ENCODE peak calls at places on chromosomes 13 and 19, in five cellular contexts. Q is tibial artery; P is naive thymus-derived CD4-positive, alpha-beta T cell; J is IMR-90; M is iPS DF 6.9. Y is an unnamed sample.
A peak's percentile ranks its signal among the peaks of the same experiment; 100 is the strongest.

GRCh38 chr19:16260160-16260793 is 62.6 kb downstream of the AP1M1 start:
- DNase-seq in Q (no peak), M (no peak), J (no peak), P (no peak), Y (no peak)

GRCh38 chr13:31773538-31773937 is 34.2 kb downstream of the RXFP2 start:
- DNase-seq in P (no peak), J (peak; percentile 91), M (no peak), Q (no peak), Y (no peak)

GRCh38 chr13:112583592-112584277 is 4.2 kb downstream of the TUBGCP3 start:
- DNase-seq in J (no peak), Q (peak; percentile 68), P (no peak), M (no peak), Y (peak; percentile 59)

GRCh38 chr13:36806102-36806501 is 12.9 kb upstream of the RFXAP start:
- DNase-seq in J (no peak), M (no peak), Q (no peak), P (no peak), Y (no peak)

GRCh38 chr19:18875726-18876125 is 20.2 kb downstream of the CERS1 start:
- DNase-seq in M (no peak), J (peak; percentile 36), Q (no peak), P (no peak), Y (no peak)

GRCh38 chr13:100439247-100439955 is 149.2 kb downstream of the GGACT start:
- DNase-seq in P (no peak), Q (no peak), M (no peak), J (no peak), Y (no peak)

GRCh38 chr13:36819811-36820140 is 754 bp downstream of the RFXAP start:
- DNase-seq in P (no peak), Q (no peak), M (no peak), J (peak; percentile 36), Y (no peak)

GRCh38 chr19:30649934-30650614 is 277.9 kb downstream of the ZNF536 start:
- DNase-seq in J (peak; percentile 51), P (no peak), M (no peak), Q (no peak), Y (no peak)

GRCh38 chr13:45196622-45197021 is 4.2 kb downstream of the KCTD4 start:
- DNase-seq in M (no peak), J (peak; percentile 80), Q (no peak), P (no peak), Y (no peak)

GRCh38 chr13:90445179-90445578 is 902.3 kb upstream of the MIR17HG start:
- DNase-seq in P (no peak), J (peak; percentile 90), Q (no peak), M (no peak), Y (no peak)

GRCh38 chr19:38224014-38224862 is at the start of gene DPF1:
- DNase-seq in J (peak; percentile 56), Q (no peak), P (peak; percentile 17), M (no peak), Y (peak; percentile 53)

GRCh38 chr13:109869312-109870237 is 83.2 kb upstream of the IRS2 start:
- DNase-seq in Q (peak; percentile 27), M (no peak), P (peak; percentile 11), J (peak; percentile 44), Y (no peak)

GRCh38 chr13:21522130-21522529 is 63.0 kb upstream of the ZDHHC20 start:
- DNase-seq in Q (no peak), J (no peak), M (no peak), P (no peak), Y (no peak)

GRCh38 chr19:28388988-28389387 is 824.0 kb downstream of the UQCRFS1 start:
- DNase-seq in P (no peak), Q (no peak), J (no peak), M (no peak), Y (no peak)

GRCh38 chr13:29743229-29743786 is 107.1 kb downstream of the UBL3 start:
- DNase-seq in J (peak; percentile 79), M (no peak), Q (peak; percentile 65), P (no peak), Y (no peak)

GRCh38 chr13:109998808-109999528 is 212.6 kb upstream of the IRS2 start:
- DNase-seq in M (no peak), Q (no peak), J (peak; percentile 95), P (no peak), Y (no peak)

GRCh38 chr13:50390503-50391248 is 375.4 kb downstream of the KCNRG start:
- DNase-seq in M (no peak), Q (no peak), J (no peak), P (no peak), Y (no peak)

DNA sequence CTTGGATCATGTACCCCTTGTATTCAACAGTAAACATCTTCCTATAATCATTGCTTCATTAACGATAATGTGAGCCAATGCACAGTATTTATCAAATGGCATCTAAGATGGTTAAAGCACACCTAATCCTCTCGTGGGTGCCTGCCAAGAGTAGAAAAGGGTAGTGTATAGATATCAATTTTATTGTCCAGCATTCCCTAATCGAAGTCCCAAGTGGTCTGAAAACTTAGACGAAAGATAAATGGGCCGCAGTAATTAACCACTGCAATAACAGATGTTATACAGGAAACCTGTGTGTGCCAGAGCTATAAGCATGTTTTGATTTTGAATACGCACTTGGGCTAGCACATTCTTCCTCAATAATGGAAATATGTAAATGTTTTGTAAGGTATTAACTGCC is 642 bp upstream of the MBNL2 start:
- DNase-seq in M (no peak), Q (no peak), J (no peak), P (no peak), Y (no peak)
- H3K4me3 ChIP-seq in M (no peak overlapping the region), Q (peak overlapping the region; percentile 72), J (no peak overlapping the region), P (peak overlapping the region; percentile 80), Y (peak overlapping the region; percentile 74)

DNA sequence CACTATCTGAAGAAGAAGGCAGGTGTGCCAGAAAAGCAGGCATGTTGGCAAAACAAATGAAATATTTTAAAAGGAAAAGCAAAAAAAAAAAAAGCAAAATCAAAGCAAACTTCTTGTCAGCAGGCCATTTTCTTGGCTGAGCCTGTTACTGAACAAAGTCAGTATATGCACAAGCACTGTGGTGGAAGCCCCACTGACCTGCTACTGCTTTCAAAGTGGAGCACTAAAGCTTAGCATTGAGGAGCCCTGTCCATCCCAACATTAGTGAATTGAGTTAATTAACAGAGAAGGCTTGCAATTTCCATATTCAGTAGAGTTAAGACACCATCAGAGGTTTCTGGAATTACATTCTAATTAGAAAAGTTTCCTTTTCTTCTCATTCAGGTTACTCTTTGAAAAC is 574.1 kb downstream of the PCDH9 start:
- DNase-seq in M (no peak), P (no peak), J (no peak), Q (no peak), Y (no peak)
- H3K4me3 ChIP-seq in M (no peak overlapping the region), P (no peak overlapping the region), J (no peak overlapping the region), Q (no peak overlapping the region), Y (no peak overlapping the region)

DNA sequence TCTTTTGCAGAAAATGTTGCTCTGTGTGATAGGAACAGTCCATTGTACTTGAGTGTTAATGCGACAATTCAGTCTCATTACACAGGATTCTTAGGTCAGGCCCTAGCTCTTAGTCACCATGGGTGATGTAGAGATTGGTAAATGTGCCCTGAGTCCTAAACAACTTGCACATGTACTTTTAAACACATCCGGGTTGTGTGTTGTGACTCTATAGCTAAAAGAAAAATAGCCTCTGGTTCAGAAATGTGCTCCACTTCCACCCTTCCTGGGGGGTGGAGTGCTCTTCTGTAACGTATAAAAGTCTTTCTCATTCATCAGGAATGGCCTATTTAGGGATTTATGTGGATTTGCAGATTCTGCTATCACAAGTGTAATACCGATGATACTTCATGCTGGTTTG is 5.2 kb downstream of the SPATA13 start:
- DNase-seq in J (peak; percentile 83), M (no peak), P (no peak), Q (no peak), Y (no peak)
- H3K4me3 ChIP-seq in J (no peak overlapping the region), M (no peak overlapping the region), P (no peak overlapping the region), Q (no peak overlapping the region), Y (no peak overlapping the region)

DNA sequence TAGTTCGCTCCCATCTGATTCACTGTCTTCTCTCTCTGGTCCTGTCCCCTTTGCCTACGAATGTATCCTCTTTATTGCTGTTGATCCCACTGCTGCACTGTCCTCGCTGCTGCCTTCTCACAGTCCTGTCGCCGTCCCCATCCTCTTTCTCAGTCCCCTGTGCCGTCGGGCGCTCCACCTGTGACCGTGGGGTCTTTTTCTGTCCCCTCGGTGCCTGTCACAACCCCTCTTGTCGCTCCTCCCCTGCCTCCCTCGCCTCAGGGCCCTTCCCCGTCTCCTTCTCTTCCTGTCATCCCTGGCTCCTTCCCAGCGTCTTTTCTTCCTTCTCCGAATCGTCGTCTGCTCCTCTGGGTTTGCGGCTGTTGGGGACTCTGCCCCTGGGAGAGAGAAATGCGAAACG is 32.3 kb downstream of the SYT3 start:
- DNase-seq in P (no peak), Q (no peak), M (no peak), J (no peak), Y (no peak)
- H3K4me3 ChIP-seq in P (no peak overlapping the region), Q (no peak overlapping the region), M (no peak overlapping the region), J (no peak overlapping the region), Y (no peak overlapping the region)

GRCh38 chr19:13163609-13164364 is 13.6 kb downstream of the IER2 start:
- DNase-seq in Q (peak; percentile 68), P (peak; percentile 47), J (peak; percentile 83), M (no peak), Y (no peak)

GRCh38 chr19:13162749-13163608 is 12.8 kb downstream of the IER2 start:
- DNase-seq in J (peak; percentile 97), Q (peak; percentile 97), M (peak; percentile 99), P (peak; percentile 87), Y (peak; percentile 93)

GRCh38 chr19:13165091-13165997 is 15.1 kb downstream of the IER2 start:
- DNase-seq in P (no peak), Q (no peak), M (no peak), J (no peak), Y (no peak)

GRCh38 chr19:13160557-13160956 is 10.3 kb downstream of the IER2 start:
- DNase-seq in J (peak; percentile 66), M (no peak), Q (no peak), P (no peak), Y (no peak)

DNA sequence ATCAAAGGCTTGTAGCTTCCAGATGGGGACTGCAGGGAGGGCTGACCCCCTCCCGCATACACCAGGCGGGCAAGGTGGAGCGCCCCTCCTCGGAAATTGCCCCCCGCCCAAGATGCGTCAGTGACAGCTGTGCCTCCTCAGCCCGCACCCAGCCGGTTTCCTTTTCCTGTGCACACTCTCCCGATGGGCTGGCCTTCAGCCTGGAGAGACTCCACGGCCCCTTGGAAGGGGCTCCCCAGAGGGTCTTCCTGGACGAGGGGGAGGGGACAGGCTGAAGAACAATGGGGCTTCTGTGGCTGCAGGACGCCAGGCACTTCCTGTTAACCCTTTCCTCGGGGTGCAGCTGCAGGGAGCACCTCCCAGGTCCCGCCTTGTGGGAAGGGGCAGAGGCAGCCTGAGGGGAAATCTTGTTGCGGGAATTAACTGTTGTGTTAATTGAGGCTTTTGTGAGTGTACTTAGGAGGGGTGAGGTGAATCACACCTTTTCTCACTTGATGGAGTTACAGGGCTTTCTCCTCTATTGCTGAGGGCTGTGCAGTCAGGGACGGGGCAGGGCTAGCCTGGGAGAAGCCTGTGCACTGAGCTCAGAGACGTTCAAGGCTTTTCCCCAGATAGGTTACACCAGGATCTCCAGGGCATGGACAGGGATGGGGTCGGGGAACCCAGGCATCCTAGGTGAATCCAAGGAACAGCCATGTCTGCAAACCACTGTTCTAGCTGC is 14.3 kb downstream of the IER2 start:
- DNase-seq in P (peak; percentile 67), M (no peak), J (peak; percentile 61), Q (no peak), Y (no peak)
- H3K4me3 ChIP-seq in P (peak overlapping the region; percentile 60), M (peak overlapping the region; percentile 18), J (no peak overlapping the region), Q (peak overlapping the region; percentile 53), Y (no peak overlapping the region)

GRCh38 chr19:49361438-49362047 is 673 bp downstream of the TEAD2 start:
- DNase-seq in M (no peak), J (peak; percentile 80), Q (peak; percentile 77), P (peak; percentile 27), Y (no peak)
- H3K4me3 ChIP-seq in M (peak overlapping the region; percentile 67), J (peak overlapping the region; percentile 82), Q (peak overlapping the region; percentile 98), P (no peak overlapping the region), Y (no peak overlapping the region)